ENCODE peak calls at places on chromosomes 3 and 15, in four cellular contexts. R is heart right ventricle, G is choroid plexus epithelial cell, J is transverse colon. Q is an unnamed sample.

GRCh38 chr15:40926659-40927496 is 2.3 kb upstream of the DLL4 start:
- DNase-seq in R (no peak), G (no peak), J (no peak), Q (no peak)

GRCh38 chr3:115960799-115961198 is 337.5 kb downstream of the GAP43 start:
- DNase-seq in G (no peak), J (no peak), R (no peak), Q (no peak)

GRCh38 chr15:26073430-26074333 is 210.6 kb upstream of the ATP10A start:
- DNase-seq in G (no peak), R (no peak), J (no peak), Q (no peak)

GRCh38 chr15:36323607-36324006 is 255.8 kb upstream of the CDIN1 start:
- DNase-seq in R (no peak), J (no peak), G (no peak), Q (no peak)

GRCh38 chr3:111498022-111498421 is 44.0 kb upstream of the CD96 start:
- DNase-seq in R (no peak), G (no peak), J (no peak), Q (no peak)

GRCh38 chr15:56919708-56920637 is 1.5 kb downstream of the TCF12 start:
- DNase-seq in R (peak; percentile 23), J (peak; percentile 28), G (peak; percentile 47), Q (peak; percentile 26)

GRCh38 chr3:131277836-131278497 is 103.6 kb upstream of the NUDT16 start:
- DNase-seq in G (peak; percentile 83), R (no peak), J (no peak), Q (peak; percentile 52)

GRCh38 chr3:53791317-53791716 is 54.9 kb downstream of the CHDH start:
- DNase-seq in R (no peak), J (no peak), G (no peak), Q (no peak)

GRCh38 chr3:113274959-113275556 is 63.7 kb downstream of the BOC start:
- DNase-seq in G (no peak), R (no peak), J (no peak), Q (no peak)

GRCh38 chr3:82038536-82038935 is 277.1 kb upstream of the GBE1 start:
- DNase-seq in G (no peak), R (no peak), J (no peak), Q (no peak)

GRCh38 chr15:45134682-45135604 is 5.1 kb downstream of the DUOX1 start:
- DNase-seq in J (peak; percentile 51), G (no peak), R (peak; percentile 35), Q (no peak)

GRCh38 chr3:132347095-132347494 is 29.9 kb downstream of the ACP3 start:
- DNase-seq in G (no peak), R (no peak), J (no peak), Q (peak; percentile 83)

GRCh38 chr15:62087671-62088360 is 21.0 kb downstream of the C2CD4A start:
- DNase-seq in J (no peak), G (peak; percentile 63), R (no peak), Q (peak; percentile 56)

GRCh38 chr3:40124918-40125317 is 184.6 kb upstream of the EIF1B start:
- DNase-seq in R (no peak), G (no peak), J (no peak), Q (no peak)

DNA sequence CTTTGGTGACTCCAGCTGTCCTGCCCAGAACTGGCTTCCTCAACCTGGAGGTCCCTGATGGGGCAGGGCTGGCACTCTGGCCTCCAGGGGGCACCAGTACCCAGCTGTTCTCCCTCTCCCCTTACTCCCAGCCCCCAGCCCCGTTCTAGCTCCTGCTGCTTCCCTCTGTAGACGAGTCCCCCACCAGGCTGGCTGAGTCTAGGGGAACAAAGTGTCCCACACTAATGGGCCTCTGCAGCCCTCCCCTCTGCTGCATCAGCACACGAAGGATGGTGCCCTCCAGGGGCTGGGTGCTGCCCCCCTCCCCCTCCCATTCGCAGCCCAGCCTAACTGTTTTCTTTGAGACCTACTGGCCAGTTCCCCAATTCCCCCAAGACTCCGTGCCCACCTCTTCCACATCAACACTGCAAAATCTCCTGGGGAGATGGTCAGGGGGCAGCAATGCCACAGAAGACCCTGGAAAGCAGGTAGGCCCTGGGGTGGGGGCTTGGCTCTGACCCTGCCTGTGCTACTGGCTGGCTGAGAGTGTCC is 4.2 kb downstream of the RHCG start:
- DNase-seq in J (no peak), G (peak; percentile 7), R (no peak), Q (no peak)
- TF ChIP-seq CTCF in J (no peak), G (peak; percentile 61), R (no peak), Q (peak; percentile 56)

GRCh38 chr3:117059054-117059989 is 349.7 kb downstream of the TUSC7 start:
- DNase-seq in R (no peak), G (peak; percentile 41), J (no peak), Q (peak; percentile 38)
- TF ChIP-seq CTCF in R (no peak), G (peak; percentile 57), J (peak; percentile 29), Q (peak; percentile 34)

GRCh38 chr3:48663489-48664312 is 1.0 kb upstream of the CELSR3 start:
- DNase-seq in G (peak; percentile 99), J (peak; percentile 97), R (peak; percentile 84), Q (peak; percentile 100)

GRCh38 chr3:48664929-48665328 is 2.2 kb upstream of the CELSR3 start:
- DNase-seq in J (no peak), G (no peak), R (no peak), Q (no peak)

GRCh38 chr3:48662140-48662752 is 440 bp downstream of the CELSR3 start:
- DNase-seq in R (no peak), J (no peak), G (no peak), Q (no peak)

GRCh38 chr3:48662753-48663488 is at the start of gene CELSR3:
- DNase-seq in R (peak; percentile 44), G (peak; percentile 95), J (peak; percentile 77), Q (peak; percentile 96)

GRCh38 chr3:48664313-48664644 is 1.6 kb upstream of the CELSR3 start:
- DNase-seq in G (no peak), R (no peak), J (no peak), Q (no peak)
- TF ChIP-seq CTCF in G (no peak), R (no peak), J (no peak), Q (no peak)

DNA sequence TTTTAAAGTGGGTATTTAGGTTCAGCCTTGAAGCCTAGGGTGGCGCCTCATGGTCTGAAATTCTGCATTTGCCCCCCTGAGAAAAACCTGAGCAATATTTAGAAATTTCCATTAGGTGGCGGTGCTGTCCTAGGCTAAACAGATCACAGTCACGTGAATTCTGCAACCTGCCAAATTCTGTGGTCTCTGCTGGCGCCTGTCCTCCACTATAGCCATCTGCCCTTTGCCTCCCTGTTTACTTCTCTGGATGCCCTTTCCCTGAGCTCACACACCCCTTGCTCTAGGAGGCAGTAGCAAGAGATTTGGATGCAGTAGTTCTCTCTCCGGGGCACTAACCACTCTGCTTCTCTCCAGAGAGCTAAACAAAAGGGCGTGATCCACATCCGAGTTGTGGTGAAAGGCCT is 9.1 kb downstream of the MRPS11 start:
- DNase-seq in G (peak; percentile 69), J (no peak), R (no peak), Q (peak; percentile 46)
- TF ChIP-seq CTCF in G (peak; percentile 70), J (peak; percentile 60), R (peak; percentile 42), Q (peak; percentile 62)

GRCh38 chr3:179840985-179841384 is 188.1 kb downstream of the USP13 start:
- DNase-seq in R (no peak), J (no peak), G (peak; percentile 64), Q (peak; percentile 89)

GRCh38 chr3:179833294-179833693 is 180.5 kb downstream of the USP13 start:
- DNase-seq in R (no peak), G (no peak), J (no peak), Q (no peak)

GRCh38 chr3:179842061-179842460 is 189.2 kb downstream of the USP13 start:
- DNase-seq in J (no peak), G (no peak), R (no peak), Q (peak; percentile 53)

GRCh38 chr3:179832333-179832854 is 179.6 kb downstream of the USP13 start:
- DNase-seq in J (no peak), R (no peak), G (no peak), Q (no peak)

DNA sequence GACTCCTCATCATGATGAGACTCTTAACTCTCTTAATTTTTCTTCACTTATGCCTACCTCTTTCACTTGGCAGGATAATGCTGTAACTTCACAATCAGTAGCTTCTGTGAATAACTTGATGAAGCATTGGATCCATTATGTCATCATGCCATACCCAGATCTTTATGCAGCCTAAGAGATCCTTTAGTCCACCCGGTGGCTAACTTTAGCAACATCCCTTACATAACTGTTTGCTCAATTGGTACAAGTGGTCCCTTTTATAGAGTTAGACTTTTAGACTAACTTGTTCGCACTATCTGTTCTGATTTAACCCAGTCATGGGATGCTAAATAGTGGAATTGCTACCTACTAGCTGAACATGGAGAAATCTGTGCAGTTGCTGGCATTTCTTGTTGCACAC is 184.5 kb downstream of the USP13 start:
- DNase-seq in J (no peak), G (peak; percentile 56), R (no peak), Q (peak; percentile 22)
- TF ChIP-seq CTCF in J (no peak), G (peak; percentile 41), R (no peak), Q (no peak)

GRCh38 chr3:114336122-114336697 is 42.4 kb downstream of the TIGIT start:
- DNase-seq in J (no peak), G (peak; percentile 26), R (no peak), Q (no peak)
- TF ChIP-seq CTCF in J (peak; percentile 31), G (peak; percentile 48), R (peak; percentile 25), Q (peak; percentile 14)

GRCh38 chr3:163776753-163777152 is 1301.5 kb downstream of the SI start:
- DNase-seq in G (no peak), J (no peak), R (no peak), Q (no peak)

DNA sequence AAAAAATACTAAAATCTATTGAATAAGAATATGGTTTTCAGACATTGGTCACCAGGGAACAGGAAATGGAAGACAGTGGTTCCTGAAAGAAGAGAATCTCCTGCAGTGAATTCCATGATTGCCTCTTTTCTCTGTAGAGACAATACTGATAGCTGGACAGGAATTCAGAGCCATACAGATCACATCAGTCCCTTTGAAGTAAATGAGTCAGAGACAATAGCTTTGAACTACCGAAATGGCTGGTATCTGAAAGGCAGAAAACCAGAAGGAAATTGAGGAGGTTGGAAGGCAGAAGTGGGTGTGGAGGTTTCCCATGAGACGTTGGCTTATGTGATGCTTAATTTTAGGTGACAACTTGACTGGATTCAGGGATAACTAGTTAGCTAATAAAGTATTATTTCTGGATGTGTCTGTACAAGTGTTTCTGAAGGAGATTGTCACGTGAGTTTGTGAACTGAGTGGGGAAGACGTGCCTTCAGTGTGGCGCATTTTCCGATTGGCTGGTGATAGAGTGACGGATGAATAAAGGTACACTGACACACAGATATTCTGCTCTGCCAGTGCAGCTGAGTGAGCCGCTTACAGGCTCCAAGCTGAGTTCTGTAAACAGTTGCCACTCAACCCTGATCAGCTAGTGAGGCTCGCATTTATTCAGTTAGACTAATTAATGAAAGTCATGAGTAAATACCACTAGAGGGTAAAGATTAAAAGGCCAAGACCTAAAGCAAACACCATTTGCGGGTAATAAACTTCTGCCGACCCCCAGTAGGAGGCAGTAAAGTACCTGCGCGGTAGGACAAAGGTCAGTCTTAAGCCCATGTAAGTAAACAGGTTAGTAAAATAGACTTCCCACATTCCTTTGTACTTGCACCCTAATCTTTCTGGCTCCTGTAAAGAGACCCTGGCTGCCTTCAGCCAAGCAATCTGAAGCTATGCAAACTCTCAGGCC is 1298.6 kb downstream of the SI start:
- DNase-seq in G (no peak), R (no peak), J (no peak), Q (no peak)
- TF ChIP-seq CTCF in G (no peak), R (no peak), J (no peak), Q (no peak)

Q was measured in epithelial cell of esophagus.